ENCODE peak calls at places on chromosomes 16 and 17, in seven cellular contexts. L, Q, D, H, P, R and T are unnamed samples.

GRCh38 chr17:7929158-7930029 is at the start of gene KCNAB3:
- DNase-seq in L (no peak), R (no peak), Q (no peak), P (no peak), D (peak; percentile 80), H (peak; percentile 69), T (no peak)

GRCh38 chr17:45857977-45858708 is 13.5 kb downstream of the SPPL2C start:
- DNase-seq in D (peak; percentile 34), R (no peak), P (no peak), Q (no peak), H (no peak), L (no peak), T (no peak)

GRCh38 chr16:10601444-10602401 is 21.3 kb upstream of the EMP2 start:
- DNase-seq in R (no peak), Q (no peak), L (no peak), H (no peak), D (no peak), P (no peak), T (no peak)

GRCh38 chr17:12896386-12896785 is 107.1 kb downstream of the ARHGAP44 start:
- DNase-seq in R (no peak), Q (no peak), D (no peak), H (no peak), L (no peak), P (no peak), T (no peak)

GRCh38 chr16:25626172-25626571 is 65.6 kb upstream of the HS3ST4 start:
- DNase-seq in P (no peak), R (no peak), D (no peak), Q (no peak), L (no peak), H (no peak), T (no peak)

GRCh38 chr17:40362696-40363479 is 1.6 kb downstream of the GJD3 start:
- DNase-seq in Q (peak; percentile 86), P (peak; percentile 93), R (peak; percentile 47), H (peak; percentile 93), D (peak; percentile 79), L (peak; percentile 49), T (no peak)

GRCh38 chr16:471353-472198 is 46.1 kb downstream of the RAB11FIP3 start:
- DNase-seq in Q (no peak), P (no peak), D (peak; percentile 11), H (no peak), L (no peak), R (no peak), T (no peak)

GRCh38 chr16:30121741-30122620 is 1.0 kb downstream of the MAPK3 start:
- DNase-seq in Q (no peak), L (no peak), H (no peak), R (no peak), D (peak; percentile 49), P (peak; percentile 64), T (peak; percentile 49)

GRCh38 chr17:20852541-20853370 is 190.1 kb downstream of the USP22 start:
- DNase-seq in R (no peak), L (peak; percentile 36), P (peak; percentile 39), Q (no peak), H (peak; percentile 28), D (peak; percentile 10), T (no peak)

GRCh38 chr17:31446195-31446967 is 54.9 kb downstream of the RAB11FIP4 start:
- DNase-seq in L (no peak), R (no peak), Q (no peak), P (peak; percentile 10), D (no peak), H (no peak), T (no peak)

GRCh38 chr16:77250395-77250794 is 51.2 kb downstream of the SYCE1L start:
- DNase-seq in P (no peak), Q (no peak), L (no peak), H (no peak), R (peak; percentile 13), D (no peak), T (no peak)

GRCh38 chr16:22355487-22355908 is 18.9 kb downstream of the CDR2 start:
- DNase-seq in H (no peak), Q (no peak), R (no peak), L (no peak), P (no peak), D (no peak), T (no peak)

GRCh38 chr16:4306439-4307214 is 9.2 kb upstream of the GLIS2 start:
- DNase-seq in R (no peak), L (peak; percentile 87), H (peak; percentile 59), Q (no peak), D (no peak), P (no peak), T (no peak)

GRCh38 chr16:19567560-19567959 is 12.1 kb downstream of the VPS35L start:
- DNase-seq in R (no peak), H (no peak), L (no peak), P (no peak), D (no peak), Q (no peak), T (no peak)

GRCh38 chr17:29179232-29180036 is 764 bp downstream of the MYO18A start:
- DNase-seq in P (peak; percentile 92), Q (no peak), D (no peak), H (no peak), R (no peak), L (no peak), T (no peak)

GRCh38 chr16:1612320-1613111 is at the start of gene CRAMP1:
- DNase-seq in P (peak; percentile 80), H (peak; percentile 30), L (no peak), Q (no peak), R (no peak), D (no peak), T (no peak)

GRCh38 chr16:54455021-54455725 is 168.6 kb upstream of the IRX3 start:
- DNase-seq in D (no peak), H (no peak), L (no peak), R (no peak), Q (no peak), P (no peak), T (no peak)

GRCh38 chr17:28392491-28392890 is 13.5 kb downstream of the SLC46A1 start:
- DNase-seq in L (no peak), Q (no peak), R (no peak), D (no peak), H (no peak), P (no peak), T (no peak)

GRCh38 chr16:14489460-14489859 is 140.6 kb downstream of the PARN start:
- DNase-seq in P (no peak), R (no peak), Q (no peak), H (peak; percentile 23), L (no peak), D (peak; percentile 45), T (no peak)

GRCh38 chr16:57873218-57873617 is 70.9 kb upstream of the KIFC3 start:
- DNase-seq in L (peak; percentile 66), Q (no peak), H (no peak), R (no peak), P (no peak), D (no peak), T (no peak)

GRCh38 chr17:73949903-73950302 is 253.6 kb upstream of the RPL38 start:
- DNase-seq in R (no peak), D (no peak), L (no peak), Q (no peak), P (no peak), H (no peak), T (no peak)

GRCh38 chr16:66416981-66417700 is 10.0 kb upstream of the BEAN1 start:
- DNase-seq in L (no peak), R (no peak), Q (no peak), P (no peak), H (no peak), D (no peak), T (no peak)

GRCh38 chr16:85205747-85206471 is 93.6 kb upstream of the CIBAR2 start:
- DNase-seq in R (no peak), Q (no peak), D (peak; percentile 66), H (no peak), L (no peak), P (peak; percentile 74), T (no peak)

GRCh38 chr16:70257391-70257790 is 5.7 kb upstream of the EXOSC6 start:
- DNase-seq in D (peak; percentile 26), H (no peak), L (no peak), P (no peak), Q (no peak), R (no peak), T (no peak)

GRCh38 chr16:69105501-69106361 is at the start of gene HAS3:
- DNase-seq in D (peak; percentile 74), Q (no peak), L (peak; percentile 54), H (peak; percentile 50), P (peak; percentile 88), R (peak; percentile 24), T (no peak)

GRCh38 chr16:85924675-85925074 is 25.7 kb downstream of the IRF8 start:
- DNase-seq in P (no peak), Q (no peak), R (no peak), H (peak; percentile 73), L (no peak), D (no peak), T (no peak)

GRCh38 chr17:19464033-19465026 is 53.3 kb downstream of the RNF112 start:
- DNase-seq in H (no peak), D (no peak), P (no peak), L (no peak), R (no peak), Q (no peak), T (no peak)

GRCh38 chr17:69485901-69486643 is 71.6 kb downstream of the MAP2K6 start:
- DNase-seq in D (no peak), Q (no peak), P (no peak), L (peak; percentile 90), R (no peak), H (no peak), T (no peak)

GRCh38 chr17:68621065-68621464 is 19.9 kb upstream of the FAM20A start:
- DNase-seq in Q (no peak), D (no peak), R (no peak), L (no peak), P (no peak), H (no peak), T (no peak)